ENCODE peak calls at places on chromosomes 13 and 19, in ten cellular contexts. H is RCC 7860; I is Panc1; N is NCI-H774; O is activated T-cell treated with anti-CD3 and anti-CD28 coated beads for 4 hours; D is T-helper 1 cell; E is MV-4-11; T is AG04449; M is lower lobe of right lung; V is stimulated activated naive CD4-positive, alpha-beta T cell treated with Interleukin-2 at 50 U/mL for 16 hours. L is an unnamed sample.

GRCh38 chr13:35349673-35350278 is 126.7 kb downstream of the MAB21L1 start:
- DNase-seq in H (peak), I (no peak), N (no peak), O (no peak), D (no peak), E (no peak), T (no peak), M (no peak), V (no peak), L (no peak)

GRCh38 chr19:38135150-38135998 is 88.6 kb downstream of the DPF1 start:
- DNase-seq in H (no peak), I (no peak), N (no peak), O (no peak), D (no peak), E (no peak), T (no peak), M (no peak), V (no peak), L (no peak)

GRCh38 chr13:71645467-71645866 is 221.5 kb downstream of the DACH1 start:
- DNase-seq in H (no peak), I (no peak), N (no peak), O (no peak), D (no peak), E (no peak), T (no peak), M (no peak), V (no peak), L (no peak)

GRCh38 chr13:48493851-48494250 is 39.0 kb downstream of the RCBTB2 start:
- DNase-seq in H (no peak), I (no peak), N (no peak), O (no peak), D (no peak), E (no peak), T (no peak), M (no peak), V (no peak), L (no peak)

GRCh38 chr19:5038631-5039271 is 69.8 kb downstream of the KDM4B start:
- DNase-seq in H (peak), I (no peak), N (no peak), O (no peak), D (no peak), E (peak), T (no peak), M (no peak), V (no peak), L (peak)

GRCh38 chr13:27997904-27998522 is 9.5 kb upstream of the URAD start:
- DNase-seq in H (no peak), I (no peak), N (no peak), O (no peak), D (no peak), E (peak), T (no peak), M (no peak), V (no peak), L (peak)

GRCh38 chr13:98439136-98439828 is 137.6 kb downstream of the STK24 start:
- DNase-seq in H (no peak), I (no peak), N (no peak), O (no peak), D (no peak), E (no peak), T (no peak), M (peak), V (no peak), L (no peak)

GRCh38 chr19:13554506-13555235 is 48.4 kb upstream of the CACNA1A start:
- DNase-seq in H (no peak), I (no peak), N (no peak), O (no peak), D (no peak), E (no peak), T (no peak), M (no peak), V (no peak), L (no peak)

GRCh38 chr13:52862358-52863206 is 14.1 kb upstream of the PCDH8 start:
- DNase-seq in H (no peak), I (peak), N (no peak), O (no peak), D (no peak), E (no peak), T (no peak), M (no peak), V (no peak), L (peak)

GRCh38 chr13:37409756-37410155 is 188.8 kb downstream of the POSTN start:
- DNase-seq in H (no peak), I (no peak), N (no peak), O (no peak), D (no peak), E (no peak), T (no peak), M (no peak), V (no peak), L (no peak)

L was measured in NCI-H1417.